ENCODE peak calls at places on chromosomes 2 and 18, in four cellular contexts. One of them, this sample, is unnamed.

GRCh38 chr18:49893036-49893435 is 79.7 kb upstream of the ACAA2 start:
- DNase-seq in dorsolateral prefrontal cortex: no peak
- DNase-seq in GM12865: no peak
- DNase-seq in RWPE2: no peak
- DNase-seq in this sample: no peak

GRCh38 chr2:6215053-6215452 is 522.9 kb downstream of the SOX11 start:
- DNase-seq in GM12865: no peak
- DNase-seq in dorsolateral prefrontal cortex: no peak
- DNase-seq in RWPE2: no peak
- DNase-seq in this sample: no peak

GRCh38 chr2:105114551-105114950 is 76.7 kb downstream of the MRPS9 start:
- DNase-seq in dorsolateral prefrontal cortex: no peak
- DNase-seq in GM12865: peak; percentile 57
- DNase-seq in RWPE2: no peak
- DNase-seq in this sample: peak; percentile 32

GRCh38 chr18:56235061-56235772 is 403.2 kb downstream of the TXNL1 start:
- DNase-seq in RWPE2: no peak
- DNase-seq in GM12865: peak; percentile 36
- DNase-seq in dorsolateral prefrontal cortex: no peak
- DNase-seq in this sample: no peak

GRCh38 chr2:20164061-20164733 is 60.7 kb downstream of the SDC1 start:
- DNase-seq in dorsolateral prefrontal cortex: no peak
- DNase-seq in GM12865: peak; percentile 15
- DNase-seq in RWPE2: no peak
- DNase-seq in this sample: no peak

GRCh38 chr2:33068261-33068660 is 121.5 kb downstream of the LTBP1 start:
- DNase-seq in RWPE2: no peak
- DNase-seq in GM12865: no peak
- DNase-seq in dorsolateral prefrontal cortex: no peak
- DNase-seq in this sample: no peak

GRCh38 chr2:226679389-226680057 is 120.1 kb downstream of the IRS1 start:
- DNase-seq in RWPE2: no peak
- DNase-seq in GM12865: no peak
- DNase-seq in dorsolateral prefrontal cortex: no peak
- DNase-seq in this sample: no peak

GRCh38 chr2:169131587-169132512 is 62.5 kb downstream of the DHRS9 start:
- DNase-seq in RWPE2: no peak
- DNase-seq in GM12865: peak; percentile 60
- DNase-seq in dorsolateral prefrontal cortex: no peak
- DNase-seq in this sample: no peak

GRCh38 chr2:167388497-167388896 is 500.2 kb downstream of the XIRP2 start:
- DNase-seq in GM12865: no peak
- DNase-seq in dorsolateral prefrontal cortex: no peak
- DNase-seq in RWPE2: no peak
- DNase-seq in this sample: no peak

GRCh38 chr2:67041051-67041450 is 356.1 kb upstream of the ETAA1 start:
- DNase-seq in RWPE2: no peak
- DNase-seq in dorsolateral prefrontal cortex: no peak
- DNase-seq in GM12865: no peak
- DNase-seq in this sample: no peak

GRCh38 chr2:142509401-142509800 is 368.1 kb upstream of the KYNU start:
- DNase-seq in RWPE2: no peak
- DNase-seq in dorsolateral prefrontal cortex: no peak
- DNase-seq in GM12865: no peak
- DNase-seq in this sample: no peak

GRCh38 chr2:142502402-142502801 is 371.6 kb upstream of the LRP1B start:
- DNase-seq in dorsolateral prefrontal cortex: no peak
- DNase-seq in RWPE2: no peak
- DNase-seq in GM12865: no peak
- DNase-seq in this sample: peak; percentile 88

DNA sequence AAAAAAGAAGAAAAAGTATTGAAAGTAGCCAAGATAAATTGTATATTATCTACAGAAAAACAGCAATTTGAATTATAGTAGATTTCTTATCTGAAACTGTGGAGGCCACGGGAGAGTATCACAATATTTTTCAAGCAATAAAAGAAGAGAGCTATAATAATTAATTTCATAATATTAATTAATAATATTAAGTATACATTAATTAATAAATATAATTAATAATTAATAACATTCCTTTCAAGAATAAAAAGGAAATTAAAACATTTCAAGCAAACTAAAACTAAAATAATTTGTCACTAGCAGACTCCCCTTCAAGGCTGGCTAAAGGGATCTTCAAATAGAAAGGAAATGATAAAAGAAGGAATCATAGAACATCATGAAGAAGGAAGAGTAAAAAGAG is 372.7 kb upstream of the KYNU start:
- DNase-seq in dorsolateral prefrontal cortex: no peak
- DNase-seq in GM12865: no peak
- DNase-seq in RWPE2: no peak
- DNase-seq in this sample: no peak
- H3K4me3 ChIP-seq in dorsolateral prefrontal cortex: no peak overlapping the region
- H3K4me3 ChIP-seq in GM12865: no peak overlapping the region
- H3K4me3 ChIP-seq in RWPE2: no peak overlapping the region
- H3K4me3 ChIP-seq in this sample: no peak overlapping the region

DNA sequence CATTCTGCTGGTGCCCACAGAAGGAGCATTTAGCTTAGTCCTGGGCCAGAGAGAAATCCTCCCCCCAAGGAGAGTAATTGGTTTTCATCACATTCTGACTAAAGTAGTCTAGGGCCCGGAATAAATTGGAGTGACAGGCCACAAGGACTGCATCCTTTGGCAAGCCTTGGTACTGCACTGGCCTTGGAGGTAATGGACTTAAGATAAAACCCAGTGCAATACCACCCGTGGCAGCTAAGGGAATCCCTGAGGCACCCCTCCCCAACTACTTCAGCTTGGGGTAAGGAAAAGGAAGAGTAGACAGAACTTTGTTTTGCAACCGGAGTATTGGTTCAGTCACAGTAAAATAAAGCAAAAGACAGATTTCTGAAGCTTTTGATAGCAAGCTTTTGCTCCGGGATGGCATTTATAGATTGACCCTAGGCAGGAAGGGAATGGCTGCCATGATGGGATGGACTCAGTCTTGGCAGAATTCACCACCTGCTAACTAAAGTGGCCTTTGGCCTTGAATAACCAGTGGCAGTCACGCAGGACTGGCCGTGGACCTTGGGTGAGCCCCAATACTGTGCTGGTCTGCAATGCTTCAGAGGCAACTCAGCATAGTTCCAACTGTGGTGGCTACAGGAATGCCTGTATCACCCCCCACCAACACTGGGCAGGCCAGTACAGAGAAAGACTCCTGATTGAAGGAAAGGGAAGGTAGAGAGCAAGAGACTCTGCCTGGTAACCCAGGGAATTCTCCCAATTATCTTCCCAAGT is 14.1 kb downstream of the ORC4 start:
- DNase-seq in GM12865: no peak
- DNase-seq in RWPE2: no peak
- DNase-seq in dorsolateral prefrontal cortex: no peak
- DNase-seq in this sample: no peak
- TF ChIP-seq CTCF in GM12865: no peak
- TF ChIP-seq CTCF in RWPE2: no peak
- TF ChIP-seq CTCF in dorsolateral prefrontal cortex: no peak
- TF ChIP-seq CTCF in this sample: no peak

GRCh38 chr2:143937563-143938346 is 582.2 kb downstream of the ZEB2 start:
- DNase-seq in dorsolateral prefrontal cortex: peak; percentile 36
- DNase-seq in GM12865: no peak
- DNase-seq in RWPE2: no peak
- DNase-seq in this sample: no peak
- H3K4me3 ChIP-seq in dorsolateral prefrontal cortex: peak overlapping the region; percentile 70
- H3K4me3 ChIP-seq in GM12865: peak overlapping the region; percentile 41
- H3K4me3 ChIP-seq in RWPE2: peak overlapping the region; percentile 34
- H3K4me3 ChIP-seq in this sample: peak overlapping the region; percentile 44

DNA sequence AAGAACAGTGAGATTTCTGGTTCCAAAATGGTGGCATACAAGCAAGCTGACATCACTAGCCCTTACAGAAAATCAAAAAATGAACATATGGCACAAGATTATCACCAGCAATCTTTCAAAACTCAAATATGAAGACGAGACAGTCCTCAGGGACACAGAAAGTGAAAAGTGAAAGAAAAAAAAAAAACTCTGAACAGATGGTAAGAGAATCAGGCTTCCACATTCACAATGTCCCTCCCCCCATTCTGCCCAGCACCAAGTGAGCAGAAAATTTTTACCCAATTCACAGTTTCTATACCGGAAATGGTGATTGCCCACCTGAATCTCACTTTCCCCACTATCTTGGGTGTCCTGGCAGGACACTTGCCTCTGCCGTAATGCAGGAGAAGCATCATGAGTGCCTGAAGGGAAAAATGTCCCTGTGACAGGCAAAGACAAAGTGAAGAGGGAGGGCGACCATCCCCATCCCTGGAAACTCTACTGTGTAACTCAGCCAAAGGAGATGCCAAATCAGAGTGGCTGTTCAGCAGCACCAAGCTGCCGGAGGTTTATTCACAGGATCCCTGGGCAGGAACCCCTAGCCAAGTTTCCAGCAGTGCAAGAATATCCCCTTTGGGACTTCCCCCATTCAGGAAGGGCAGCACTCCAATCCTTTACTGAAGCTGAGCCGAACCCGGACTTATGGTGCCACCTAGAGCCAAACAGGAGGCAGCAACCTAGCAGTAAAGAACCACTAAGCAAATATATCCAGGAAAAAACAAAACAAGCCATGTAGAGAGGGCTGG is 312.2 kb downstream of the LRATD1 start:
- DNase-seq in dorsolateral prefrontal cortex: no peak
- DNase-seq in RWPE2: no peak
- DNase-seq in GM12865: peak; percentile 46
- DNase-seq in this sample: no peak
- TF ChIP-seq CTCF in dorsolateral prefrontal cortex: no peak
- TF ChIP-seq CTCF in RWPE2: peak; percentile 55
- TF ChIP-seq CTCF in GM12865: peak; percentile 53
- TF ChIP-seq CTCF in this sample: peak; percentile 43

DNA sequence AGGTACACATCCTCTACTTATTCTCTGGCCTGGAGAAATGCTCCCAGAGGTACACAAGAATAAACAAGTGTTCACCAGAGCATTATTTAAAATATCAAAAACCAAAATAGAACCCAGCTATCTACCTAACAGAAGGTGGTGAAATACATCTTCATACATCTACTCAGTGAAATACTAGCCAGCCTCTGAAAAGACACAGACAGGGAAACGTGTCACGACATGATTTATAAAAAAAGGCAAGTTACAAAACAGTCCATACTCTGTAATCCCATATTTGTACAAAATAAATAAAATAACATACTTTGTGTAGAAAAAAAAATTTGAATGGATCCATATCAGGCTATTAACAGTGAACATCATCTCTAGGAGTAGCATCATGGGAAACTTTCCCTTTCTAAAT is 38.2 kb downstream of the KANSL3 start:
- DNase-seq in GM12865: no peak
- DNase-seq in RWPE2: no peak
- DNase-seq in dorsolateral prefrontal cortex: no peak
- DNase-seq in this sample: no peak
- H3K4me3 ChIP-seq in GM12865: no peak overlapping the region
- H3K4me3 ChIP-seq in RWPE2: no peak overlapping the region
- H3K4me3 ChIP-seq in dorsolateral prefrontal cortex: no peak overlapping the region
- H3K4me3 ChIP-seq in this sample: no peak overlapping the region

GRCh38 chr2:37707393-37707792 is 36.0 kb upstream of the CDC42EP3 start:
- DNase-seq in dorsolateral prefrontal cortex: no peak
- DNase-seq in GM12865: peak; percentile 27
- DNase-seq in RWPE2: no peak
- DNase-seq in this sample: no peak
- TF ChIP-seq CTCF in dorsolateral prefrontal cortex: no peak
- TF ChIP-seq CTCF in GM12865: no peak
- TF ChIP-seq CTCF in RWPE2: no peak
- TF ChIP-seq CTCF in this sample: no peak

GRCh38 chr2:170405326-170405725 is 227.4 kb downstream of the MYO3B start:
- DNase-seq in dorsolateral prefrontal cortex: no peak
- DNase-seq in GM12865: no peak
- DNase-seq in RWPE2: no peak
- DNase-seq in this sample: no peak

GRCh38 chr2:170408461-170409163 is 230.7 kb downstream of the MYO3B start:
- DNase-seq in GM12865: peak; percentile 7
- DNase-seq in dorsolateral prefrontal cortex: no peak
- DNase-seq in RWPE2: no peak
- DNase-seq in this sample: no peak

GRCh38 chr2:170404846-170405245 is 226.9 kb downstream of the MYO3B start:
- DNase-seq in GM12865: no peak
- DNase-seq in dorsolateral prefrontal cortex: no peak
- DNase-seq in RWPE2: no peak
- DNase-seq in this sample: no peak

GRCh38 chr2:170411660-170412059 is 233.7 kb downstream of the MYO3B start:
- DNase-seq in dorsolateral prefrontal cortex: no peak
- DNase-seq in RWPE2: no peak
- DNase-seq in GM12865: no peak
- DNase-seq in this sample: no peak

DNA sequence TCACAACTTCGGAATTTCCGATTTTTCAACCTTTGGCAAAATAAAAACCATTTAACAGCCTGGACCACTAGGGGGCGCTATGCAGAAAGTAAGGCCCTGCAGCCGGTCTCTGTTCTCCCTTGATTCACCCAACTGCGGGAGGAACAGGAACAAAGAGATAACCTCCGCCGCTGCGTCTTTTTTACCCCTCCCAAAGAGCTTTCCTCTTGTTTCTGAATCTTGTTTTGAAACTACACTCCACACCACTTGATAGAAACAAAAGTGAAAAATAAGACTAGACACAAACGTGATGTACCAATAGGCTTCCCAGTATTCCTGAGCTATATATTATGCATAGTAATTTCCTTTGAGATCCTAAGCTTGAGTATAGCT is 231.2 kb downstream of the MYO3B start:
- DNase-seq in GM12865: peak; percentile 79
- DNase-seq in dorsolateral prefrontal cortex: peak; percentile 66
- DNase-seq in RWPE2: no peak
- DNase-seq in this sample: no peak
- H3K4me3 ChIP-seq in GM12865: no peak overlapping the region
- H3K4me3 ChIP-seq in dorsolateral prefrontal cortex: no peak overlapping the region
- H3K4me3 ChIP-seq in RWPE2: no peak overlapping the region
- H3K4me3 ChIP-seq in this sample: no peak overlapping the region

GRCh38 chr2:119426396-119426675 is 5.3 kb upstream of the TMEM37 start:
- DNase-seq in RWPE2: no peak
- DNase-seq in GM12865: no peak
- DNase-seq in dorsolateral prefrontal cortex: no peak
- DNase-seq in this sample: no peak

GRCh38 chr2:119425620-119426395 is 5.8 kb upstream of the TMEM37 start:
- DNase-seq in RWPE2: no peak
- DNase-seq in dorsolateral prefrontal cortex: no peak
- DNase-seq in GM12865: no peak
- DNase-seq in this sample: no peak

GRCh38 chr2:119423811-119424210 is 7.8 kb upstream of the TMEM37 start:
- DNase-seq in GM12865: no peak
- DNase-seq in RWPE2: no peak
- DNase-seq in dorsolateral prefrontal cortex: no peak
- DNase-seq in this sample: no peak

GRCh38 chr2:119424284-119425118 is 7.2 kb upstream of the TMEM37 start:
- DNase-seq in GM12865: no peak
- DNase-seq in dorsolateral prefrontal cortex: no peak
- DNase-seq in RWPE2: no peak
- DNase-seq in this sample: no peak

GRCh38 chr2:119425119-119425405 is 6.6 kb upstream of the TMEM37 start:
- DNase-seq in GM12865: no peak
- DNase-seq in dorsolateral prefrontal cortex: no peak
- DNase-seq in RWPE2: no peak
- DNase-seq in this sample: no peak
- TF ChIP-seq CTCF in GM12865: no peak
- TF ChIP-seq CTCF in dorsolateral prefrontal cortex: no peak
- TF ChIP-seq CTCF in RWPE2: no peak
- TF ChIP-seq CTCF in this sample: no peak

This sample was measured in retinal pigment epithelial cell.